ENCODE peak calls at places on chromosomes 6 and 20, in five cellular contexts. K is NCI-H1092; F is stomach; G is EH; W is stimulated activated CD4-positive, alpha-beta T cell treated with anti-CD3 and anti-CD28 coated beads, Interleukin-12 subunit alpha, Interleukin-12 subunit beta, amount 100 ng/mL, for 48 hours. Q is an unnamed sample.

GRCh38 chr6:78580923-78581322 is 286.4 kb upstream of the IRAK1BP1 start:
- DNase-seq in F (no peak), K (no peak), W (no peak), G (no peak), Q (no peak)

GRCh38 chr20:19015890-19016465 is 196.5 kb upstream of the SLC24A3 start:
- DNase-seq in K (no peak), G (no peak), W (no peak), F (no peak), Q (no peak)

GRCh38 chr6:169034523-169035167 is 219.0 kb downstream of the THBS2 start:
- DNase-seq in G (peak), F (no peak), K (no peak), W (no peak), Q (no peak)

GRCh38 chr6:158039571-158040050 is 57.9 kb downstream of the SYNJ2 start:
- DNase-seq in G (peak), K (no peak), F (no peak), W (no peak), Q (no peak)

GRCh38 chr6:148677594-148678476 is 69.0 kb upstream of the UST start:
- DNase-seq in K (no peak), W (no peak), F (no peak), G (no peak), Q (no peak)

GRCh38 chr6:90468080-90468479 is 118.8 kb downstream of the MAP3K7 start:
- DNase-seq in K (no peak), W (no peak), F (no peak), G (peak), Q (no peak)

GRCh38 chr20:59028812-59029211 is 3.3 kb downstream of the ATP5F1E start:
- DNase-seq in G (no peak), K (no peak), F (no peak), W (no peak), Q (no peak)

GRCh38 chr6:167907837-167908681 is 81.3 kb downstream of the AFDN start:
- DNase-seq in F (no peak), K (peak), G (peak), W (no peak), Q (no peak)

GRCh38 chr6:154582696-154583095 is 72.2 kb upstream of the CNKSR3 start:
- DNase-seq in W (no peak), G (no peak), K (no peak), F (no peak), Q (no peak)

Q was measured in body of pancreas.